ENCODE peak calls at places on chromosome 11, in four cellular contexts. X is fibroblast of the aortic adventitia, J is left ventricle myocardium inferior, A is fibroblast of mammary gland. Z is an unnamed sample.

GRCh38 chr11:115334932-115335788 is 169.1 kb downstream of the CADM1 start:
- DNase-seq in X (peak), J (no peak), A (peak), Z (peak)

GRCh38 chr11:46903846-46904245 is 14.5 kb downstream of the LRP4 start:
- DNase-seq in J (peak), X (no peak), A (no peak), Z (no peak)

GRCh38 chr11:116913000-116913399 is 75.6 kb upstream of the APOA1 start:
- DNase-seq in J (no peak), A (peak), X (peak), Z (no peak)

GRCh38 chr11:39239553-39239952 is 2219.9 kb downstream of the LRRC4C start:
- DNase-seq in X (no peak), J (no peak), A (no peak), Z (no peak)

GRCh38 chr11:95256204-95256819 is 25.3 kb upstream of the SESN3 start:
- DNase-seq in A (peak), X (peak), J (no peak), Z (peak)

GRCh38 chr11:77806415-77806814 is 14.1 kb downstream of the RSF1 start:
- DNase-seq in X (no peak), J (no peak), A (no peak), Z (no peak)

GRCh38 chr11:11608783-11609232 is 13.0 kb downstream of the GALNT18 start:
- DNase-seq in A (peak), J (no peak), X (peak), Z (no peak)

GRCh38 chr11:72937439-72937838 is 123.2 kb downstream of the ATG16L2 start:
- DNase-seq in X (no peak), A (no peak), J (no peak), Z (no peak)

GRCh38 chr11:132064987-132065620 is 694.7 kb downstream of the NTM start:
- DNase-seq in X (peak), A (peak), J (no peak), Z (no peak)

GRCh38 chr11:78149646-78150045 is 10.2 kb upstream of the ALG8 start:
- DNase-seq in A (peak), X (peak), J (no peak), Z (peak)

GRCh38 chr11:125720781-125721180 is 25.3 kb upstream of the PATE1 start:
- DNase-seq in X (no peak), A (peak), J (no peak), Z (no peak)

GRCh38 chr11:71420455-71421241 is 27.5 kb downstream of the DHCR7 start:
- DNase-seq in J (no peak), A (peak), X (peak), Z (peak)

GRCh38 chr11:86893235-86893634 is 62.0 kb downstream of the FZD4 start:
- DNase-seq in A (no peak), J (no peak), X (no peak), Z (no peak)

GRCh38 chr11:76310832-76311231 is 70.1 kb downstream of the THAP12 start:
- DNase-seq in J (no peak), X (no peak), A (no peak), Z (no peak)

GRCh38 chr11:48052183-48053040 is 72.1 kb downstream of the PTPRJ start:
- DNase-seq in X (peak), A (no peak), J (no peak), Z (peak)

GRCh38 chr11:68974421-68975194 is 6.2 kb downstream of the MRGPRD start:
- DNase-seq in X (no peak), A (peak), J (no peak), Z (peak)

GRCh38 chr11:66268953-66269906 is 791 bp downstream of the RAB1B start:
- DNase-seq in X (peak), J (no peak), A (peak), Z (peak)

GRCh38 chr11:112318193-112318592 is 57.5 kb upstream of the PLET1 start:
- DNase-seq in J (no peak), X (peak), A (peak), Z (no peak)

GRCh38 chr11:12723410-12724297 is 49.4 kb downstream of the TEAD1 start:
- DNase-seq in J (no peak), X (peak), A (peak), Z (peak)

GRCh38 chr11:118434553-118435232 is 1.6 kb upstream of the KMT2A start:
- DNase-seq in J (peak), X (peak), A (peak), Z (peak)

GRCh38 chr11:19661827-19662226 is 50.8 kb upstream of the NAV2 start:
- DNase-seq in A (no peak), X (no peak), J (no peak), Z (no peak)

GRCh38 chr11:8833568-8834275 is 77.3 kb upstream of the AKIP1 start:
- DNase-seq in J (no peak), X (no peak), A (peak), Z (no peak)

GRCh38 chr11:6258571-6258998 is 1.1 kb upstream of the CCKBR start:
- DNase-seq in X (no peak), A (no peak), J (no peak), Z (no peak)

GRCh38 chr11:92628401-92629292 is 340.8 kb upstream of the MTNR1B start:
- DNase-seq in J (no peak), X (no peak), A (no peak), Z (no peak)

GRCh38 chr11:4085575-4085974 is 9.0 kb upstream of the RRM1 start:
- DNase-seq in J (no peak), A (no peak), X (no peak), Z (no peak)

GRCh38 chr11:77660947-77661346 is 23.4 kb upstream of the CLNS1A start:
- DNase-seq in X (no peak), A (no peak), J (no peak), Z (no peak)

GRCh38 chr11:87097582-87097981 is 59.8 kb downstream of the TMEM135 start:
- DNase-seq in A (peak), J (no peak), X (peak), Z (peak)

GRCh38 chr11:104003491-104003890 is 32.9 kb upstream of the DDI1 start:
- DNase-seq in J (no peak), A (peak), X (peak), Z (no peak)

GRCh38 chr11:77517226-77517625 is 43.3 kb upstream of the PAK1 start:
- DNase-seq in A (no peak), J (no peak), X (no peak), Z (no peak)

GRCh38 chr11:128900468-128900867 is 9.3 kb downstream of the KCNJ5 start:
- DNase-seq in J (no peak), A (no peak), X (no peak), Z (no peak)

GRCh38 chr11:12674936-12675696 is 895 bp downstream of the TEAD1 start:
- DNase-seq in J (peak), A (no peak), X (peak), Z (peak)

GRCh38 chr11:60767388-60767811 is 10.7 kb downstream of the MS4A15 start:
- DNase-seq in X (no peak), J (no peak), A (no peak), Z (no peak)

GRCh38 chr11:102347526-102348331 is 715 bp downstream of the BIRC2 start:
- DNase-seq in A (peak), J (no peak), X (peak), Z (peak)

GRCh38 chr11:78860720-78861422 is 286.2 kb upstream of the NARS2 start:
- DNase-seq in A (peak), X (peak), J (no peak), Z (peak)

GRCh38 chr11:76524919-76525318 is 80.1 kb downstream of the EMSY start:
- DNase-seq in A (peak), J (no peak), X (peak), Z (no peak)

GRCh38 chr11:94171693-94172440 is 43.2 kb downstream of the PANX1 start:
- DNase-seq in J (no peak), X (peak), A (peak), Z (peak)

GRCh38 chr11:16605440-16605970 is 132.9 kb upstream of the C11orf58 start:
- DNase-seq in X (no peak), J (no peak), A (no peak), Z (peak)
- H3K4me3 ChIP-seq in X (peak), J (peak), A (peak), Z (peak)

GRCh38 chr11:63610604-63611394 is 3.4 kb downstream of the PLAAT3 start:
- DNase-seq in A (peak), X (no peak), J (no peak), Z (no peak)
- H3K4me3 ChIP-seq in A (no peak), X (no peak), J (peak), Z (no peak)

GRCh38 chr11:57180964-57181363 is 789 bp upstream of the LRRC55 start:
- DNase-seq in A (no peak), J (no peak), X (no peak), Z (no peak)
- H3K4me3 ChIP-seq in A (no peak), J (no peak), X (no peak), Z (no peak)

GRCh38 chr11:59208956-59209355 is 3.8 kb downstream of the MPEG1 start:
- DNase-seq in X (no peak), J (no peak), A (peak), Z (no peak)

GRCh38 chr11:59212744-59213573 is at the start of gene MPEG1:
- DNase-seq in X (no peak), A (no peak), J (no peak), Z (no peak)

GRCh38 chr11:59207988-59208432 is 4.7 kb downstream of the MPEG1 start:
- DNase-seq in X (peak), A (peak), J (no peak), Z (no peak)

GRCh38 chr11:59214141-59214893 is 1.6 kb upstream of the MPEG1 start:
- DNase-seq in X (no peak), J (no peak), A (no peak), Z (no peak)

DNA sequence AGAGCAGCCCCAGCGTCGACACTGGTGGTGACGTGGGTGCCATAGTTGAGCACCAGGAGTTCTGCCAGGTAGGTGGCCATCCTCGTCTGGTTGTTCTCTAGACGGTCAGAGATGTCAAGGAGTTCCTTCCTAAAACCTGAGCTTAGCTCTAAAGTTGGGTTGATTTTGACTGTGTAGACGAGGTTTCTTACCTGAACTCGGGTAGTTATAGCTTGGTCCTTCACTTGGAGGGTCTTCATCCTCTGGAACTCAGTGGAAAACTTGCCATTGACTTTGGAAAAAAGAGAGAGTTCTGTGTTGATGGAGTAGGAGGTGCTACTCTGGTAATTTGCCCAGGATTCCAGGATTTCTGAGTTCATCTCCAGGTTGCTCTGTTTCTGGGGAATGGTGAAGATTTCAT is 505 bp downstream of the MPEG1 start:
- DNase-seq in J (no peak), X (no peak), A (no peak), Z (no peak)
- H3K4me3 ChIP-seq in J (peak), X (no peak), A (no peak), Z (no peak)

GRCh38 chr11:33435201-33435600 is 178.0 kb downstream of the HIPK3 start:
- DNase-seq in X (no peak), A (no peak), J (no peak), Z (no peak)
- H3K4me3 ChIP-seq in X (no peak), A (no peak), J (no peak), Z (no peak)

DNA sequence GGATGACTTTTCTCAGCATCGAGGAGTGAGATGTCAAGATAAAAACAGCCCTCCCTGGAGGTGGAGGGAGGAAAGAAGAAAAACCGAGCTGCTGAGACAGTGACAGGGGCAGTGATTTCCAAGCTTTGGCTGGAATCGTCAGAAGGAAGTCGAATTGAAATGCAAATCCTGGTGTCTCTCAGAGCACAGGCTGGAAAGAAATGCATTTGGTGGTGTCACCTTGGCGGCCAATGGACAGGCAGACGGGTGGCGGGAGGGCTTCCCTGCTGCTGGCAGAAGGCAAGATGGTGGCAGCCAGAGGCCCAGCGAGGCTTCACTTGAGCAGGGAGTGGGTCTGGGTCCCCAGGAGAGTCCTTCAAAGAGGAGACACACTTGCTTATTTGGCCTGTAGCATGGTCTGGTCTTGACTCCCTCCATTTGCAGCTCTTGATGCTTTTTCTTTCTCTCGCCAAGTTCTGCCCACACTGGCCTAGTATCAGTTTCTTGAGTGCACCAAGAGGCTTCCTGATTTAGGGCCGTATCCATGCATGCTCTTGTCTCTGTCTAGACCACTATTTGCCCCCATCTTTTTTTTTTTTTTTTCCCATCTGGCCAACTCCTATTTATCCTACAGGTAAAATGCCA is 170.6 kb downstream of the GRIK4 start:
- DNase-seq in X (no peak), A (no peak), J (no peak), Z (no peak)
- H3K4me3 ChIP-seq in X (no peak), A (no peak), J (no peak), Z (no peak)

DNA sequence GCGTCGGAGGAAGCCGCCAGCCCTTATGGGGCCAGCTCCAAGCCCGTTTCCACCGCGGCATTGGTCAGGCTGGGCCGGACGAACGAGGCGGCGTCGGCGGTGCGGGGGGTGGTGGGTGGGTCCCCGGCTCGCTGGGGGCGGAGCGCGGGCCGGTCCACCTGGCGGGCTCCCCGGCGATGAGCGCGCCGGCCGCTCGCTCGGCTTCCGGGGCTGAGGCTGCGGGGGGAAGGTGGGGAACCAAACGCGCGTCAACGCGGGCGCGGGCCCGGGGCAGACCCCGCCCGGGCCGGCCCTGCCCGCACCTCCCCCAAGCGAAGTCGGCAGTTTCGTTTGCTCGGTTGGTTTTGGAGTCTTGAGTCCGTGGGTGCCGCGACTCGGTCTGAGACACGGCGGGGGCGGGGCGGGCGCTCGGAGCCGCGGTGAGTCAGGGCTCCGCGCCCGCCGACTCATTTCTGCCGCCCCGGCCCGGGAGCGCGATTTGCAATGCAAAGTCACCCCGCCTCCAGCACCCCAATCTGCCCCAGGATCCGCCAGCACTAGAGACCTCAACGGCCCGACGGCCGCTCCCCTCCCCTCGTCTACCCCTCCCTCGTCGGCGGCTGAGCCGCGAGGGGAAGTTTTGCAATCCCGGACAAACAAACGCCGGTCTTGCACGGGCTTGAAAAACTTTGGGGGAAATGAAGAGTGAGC is 1.3 kb downstream of the ASCL2 start:
- DNase-seq in J (peak), A (peak), X (peak), Z (peak)
- H3K4me3 ChIP-seq in J (peak), A (no peak), X (no peak), Z (peak)

GRCh38 chr11:35524780-35525179 is 636 bp downstream of the PAMR1 start:
- DNase-seq in J (no peak), X (peak), A (peak), Z (no peak)

GRCh38 chr11:35525501-35526175 is at the start of gene PAMR1:
- DNase-seq in X (peak), J (peak), A (peak), Z (peak)

GRCh38 chr11:35531246-35531645 is 5.8 kb upstream of the PAMR1 start:
- DNase-seq in X (peak), J (no peak), A (no peak), Z (no peak)

GRCh38 chr11:35526370-35526792 is 965 bp upstream of the PAMR1 start:
- DNase-seq in A (peak), X (peak), J (no peak), Z (no peak)

GRCh38 chr11:35529971-35530495 is 4.6 kb upstream of the PAMR1 start:
- DNase-seq in A (peak), J (peak), X (peak), Z (no peak)
- H3K4me3 ChIP-seq in A (no peak), J (no peak), X (no peak), Z (no peak)

GRCh38 chr11:122976396-122976733 is 5.3 kb downstream of the BSX start:
- DNase-seq in X (no peak), A (no peak), J (no peak), Z (no peak)

GRCh38 chr11:122979103-122979814 is 2.4 kb downstream of the BSX start:
- DNase-seq in X (no peak), A (no peak), J (no peak), Z (no peak)

GRCh38 chr11:122976734-122977454 is 4.7 kb downstream of the BSX start:
- DNase-seq in X (no peak), J (no peak), A (no peak), Z (no peak)

GRCh38 chr11:122978303-122978620 is 3.4 kb downstream of the BSX start:
- DNase-seq in A (no peak), X (no peak), J (no peak), Z (no peak)

GRCh38 chr11:122977455-122978302 is 4.0 kb downstream of the BSX start:
- DNase-seq in A (no peak), J (no peak), X (no peak), Z (no peak)
- H3K4me3 ChIP-seq in A (no peak), J (peak), X (no peak), Z (no peak)